ENCODE peak calls at places on chromosomes 12 and 14, in six cellular contexts. A is Peyer's patch, R is uterus, Q is cardiac muscle cell, C is left ventricle myocardium inferior, F is neuronal stem cell. W is an unnamed sample.

GRCh38 chr12:14716848-14717444 is 20.5 kb upstream of the GUCY2C start:
- DNase-seq in R (no peak), Q (peak; percentile 49), C (no peak), F (peak; percentile 8), A (peak; percentile 43), W (no peak)

GRCh38 chr12:55074771-55075170 is 51.4 kb upstream of the OR9K2 start:
- DNase-seq in C (no peak), A (peak; percentile 20), R (no peak), F (no peak), Q (no peak), W (no peak)

GRCh38 chr12:98208846-98209245 is 306.5 kb upstream of the TMPO start:
- DNase-seq in A (no peak), F (no peak), Q (no peak), R (no peak), C (no peak), W (no peak)

GRCh38 chr12:115963030-115963480 is 314.4 kb downstream of the MED13L start:
- DNase-seq in R (no peak), Q (peak; percentile 38), A (no peak), C (no peak), F (no peak), W (no peak)

GRCh38 chr14:95055318-95055717 is 102.0 kb downstream of the DICER1 start:
- DNase-seq in C (no peak), R (no peak), A (no peak), F (no peak), Q (no peak), W (no peak)

GRCh38 chr14:24058260-24058950 is 6.6 kb downstream of the CARMIL3 start:
- DNase-seq in F (peak; percentile 72), Q (peak; percentile 76), C (peak; percentile 45), A (peak; percentile 83), R (peak; percentile 75), W (peak; percentile 77)

GRCh38 chr12:109858764-109859163 is 21.6 kb downstream of the GLTP start:
- DNase-seq in A (no peak), Q (no peak), F (no peak), C (no peak), R (no peak), W (no peak)

GRCh38 chr12:46770501-46771183 is 55.2 kb downstream of the SLC38A4 start:
- DNase-seq in Q (peak; percentile 45), C (no peak), F (peak; percentile 20), R (no peak), A (no peak), W (no peak)

GRCh38 chr12:51528852-51529545 is 62.0 kb upstream of the SCN8A start:
- DNase-seq in A (no peak), C (no peak), R (no peak), Q (no peak), F (no peak), W (no peak)

GRCh38 chr14:53893374-53893773 is 63.3 kb downstream of the BMP4 start:
- DNase-seq in R (no peak), A (no peak), F (no peak), Q (no peak), C (no peak), W (no peak)
- H3K4me1 ChIP-seq in R (no peaks in the 10 kb centered on the region), A (no peaks in the 10 kb centered on the region), F (peaks cover 8% of the 10 kb centered on the region), Q (no peaks in the 10 kb centered on the region), C (peaks cover 28% of the 10 kb centered on the region), W (peaks cover 5% of the 10 kb centered on the region)

GRCh38 chr12:68449196-68449595 is 117.0 kb upstream of the MDM1 start:
- DNase-seq in R (no peak), C (no peak), Q (no peak), A (no peak), F (no peak), W (no peak)

GRCh38 chr12:68453876-68454275 is 121.7 kb upstream of the MDM1 start:
- DNase-seq in R (no peak), F (no peak), Q (peak; percentile 59), C (no peak), A (no peak), W (no peak)

GRCh38 chr12:68450947-68451260 is 118.7 kb upstream of the MDM1 start:
- DNase-seq in R (no peak), F (no peak), C (no peak), A (no peak), Q (no peak), W (no peak)

GRCh38 chr12:68453278-68453677 is 121.1 kb upstream of the MDM1 start:
- DNase-seq in C (no peak), Q (no peak), A (no peak), R (no peak), F (no peak), W (no peak)

DNA sequence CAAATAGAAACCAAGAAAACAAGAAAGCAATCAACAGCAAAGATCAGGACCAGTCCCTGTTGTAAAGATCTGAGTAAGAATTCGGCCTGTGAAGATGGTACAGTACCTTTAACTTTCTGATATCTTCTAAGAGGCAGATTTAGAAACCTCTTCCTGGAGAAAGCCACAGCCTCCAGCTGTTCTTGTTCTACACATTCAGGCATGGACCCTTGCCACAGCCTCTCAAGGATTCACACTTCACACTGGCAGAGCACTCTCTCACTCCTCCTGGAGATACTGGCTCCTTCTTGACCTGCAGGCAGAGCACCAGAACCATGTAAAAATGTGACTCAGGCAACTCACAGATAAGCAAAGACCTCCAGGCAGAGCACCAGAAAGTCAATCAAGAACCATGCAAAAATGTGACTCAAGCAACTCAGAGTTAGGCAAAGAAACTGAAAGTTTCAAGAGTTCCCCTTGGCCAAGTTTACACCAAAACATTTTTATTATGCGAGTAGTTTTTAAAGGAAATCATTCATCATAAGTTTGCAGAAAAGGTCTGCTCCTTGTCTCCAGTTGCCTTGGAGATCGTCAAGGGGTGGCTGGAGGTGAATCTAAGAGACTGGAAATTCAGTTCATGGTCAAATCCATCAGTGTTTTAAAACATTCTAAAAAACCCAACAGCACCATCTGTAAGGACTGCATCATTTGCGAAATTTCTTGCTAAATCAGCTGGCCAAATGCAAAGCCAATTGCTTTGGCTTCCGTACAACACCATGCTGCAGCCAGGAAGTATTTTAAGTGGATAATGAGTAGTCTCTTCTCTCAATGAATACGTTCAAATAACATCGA is 119.3 kb upstream of the MDM1 start:
- DNase-seq in R (peak; percentile 65), A (peak; percentile 41), F (no peak), C (peak; percentile 15), Q (peak; percentile 91), W (no peak)
- H3K27ac ChIP-seq in R (peak overlapping the region; percentile 38), A (peak overlapping the region; percentile 30), F (no peak overlapping the region), C (peak overlapping the region; percentile 54), Q (no peak overlapping the region), W (peak overlapping the region; percentile 67)

GRCh38 chr12:108721824-108722223 is 9.5 kb downstream of the CORO1C start:
- DNase-seq in Q (no peak), A (no peak), R (no peak), F (no peak), C (no peak), W (no peak)

GRCh38 chr12:108724054-108724889 is 7.0 kb downstream of the CORO1C start:
- DNase-seq in Q (no peak), C (no peak), F (no peak), R (no peak), A (no peak), W (no peak)

GRCh38 chr12:108722463-108722862 is 8.9 kb downstream of the CORO1C start:
- DNase-seq in C (no peak), R (no peak), F (no peak), A (no peak), Q (no peak), W (no peak)

GRCh38 chr12:108722992-108723766 is 8.1 kb downstream of the CORO1C start:
- DNase-seq in R (no peak), Q (peak; percentile 71), A (no peak), F (no peak), C (no peak), W (no peak)

GRCh38 chr12:108724890-108725151 is 6.5 kb downstream of the CORO1C start:
- DNase-seq in F (no peak), C (no peak), A (no peak), Q (no peak), R (no peak), W (no peak)
- H3K4me1 ChIP-seq in F (peaks cover 6% of the 10 kb centered on the region), C (peaks cover 94% of the 10 kb centered on the region), A (no peaks in the 10 kb centered on the region), Q (peaks cover 37% of the 10 kb centered on the region), R (peaks cover 25% of the 10 kb centered on the region), W (no peaks in the 10 kb centered on the region)

GRCh38 chr12:79690156-79690605 is 583 bp downstream of the PAWR start:
- DNase-seq in F (peak; percentile 67), C (no peak), Q (peak; percentile 35), A (no peak), R (peak; percentile 36), W (peak; percentile 85)

GRCh38 chr12:79688376-79689040 is 2.3 kb downstream of the PAWR start:
- DNase-seq in Q (no peak), C (no peak), F (no peak), R (no peak), A (no peak), W (no peak)

GRCh38 chr12:79689041-79689476 is 1.7 kb downstream of the PAWR start:
- DNase-seq in C (no peak), F (no peak), A (no peak), R (no peak), Q (no peak), W (no peak)

GRCh38 chr12:79690606-79691298 is at the start of gene PAWR:
- DNase-seq in F (peak; percentile 84), A (peak; percentile 71), Q (peak; percentile 76), R (peak; percentile 71), C (peak; percentile 47), W (peak; percentile 93)

DNA sequence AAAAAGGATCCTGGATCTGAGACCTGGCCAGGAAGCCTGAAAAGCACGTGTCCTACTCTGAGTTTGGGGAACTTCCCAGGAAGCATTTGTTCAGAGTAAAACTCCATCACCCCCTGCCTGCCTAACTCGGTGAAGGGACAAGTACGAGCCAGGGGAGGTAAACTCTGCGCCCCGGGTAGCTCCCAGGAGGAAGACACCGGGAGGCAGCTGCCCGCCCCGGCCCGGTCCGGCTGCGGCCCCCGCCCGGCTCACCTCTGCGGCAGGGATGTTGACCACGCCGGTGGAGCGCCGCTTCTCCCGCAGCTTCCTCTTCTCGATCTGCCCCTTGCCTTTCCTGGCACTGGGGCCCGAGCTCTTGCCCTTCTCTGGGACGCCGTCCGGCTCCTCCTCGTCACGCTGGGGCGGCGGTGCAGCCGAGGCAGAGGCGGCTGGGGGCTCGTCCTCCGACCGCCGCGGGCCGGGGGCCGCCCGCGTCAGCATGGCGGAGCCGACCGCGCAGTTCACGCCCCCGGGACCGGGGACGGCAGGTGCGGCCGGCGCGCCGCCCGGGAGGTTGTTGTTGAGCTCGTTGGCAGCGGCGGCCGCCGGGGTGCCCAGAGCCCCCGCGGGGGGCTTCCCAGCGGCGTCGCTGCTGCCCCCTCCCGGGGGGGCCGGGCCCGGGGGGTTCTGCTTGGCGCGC is 1.1 kb downstream of the PAWR start:
- DNase-seq in R (peak; percentile 57), A (peak; percentile 44), Q (peak; percentile 55), C (peak; percentile 30), F (peak; percentile 42), W (peak; percentile 80)
- H3K27ac ChIP-seq in R (peak overlapping the region; percentile 97), A (peak overlapping the region; percentile 86), Q (peak overlapping the region; percentile 87), C (peak overlapping the region; percentile 79), F (peak overlapping the region; percentile 98), W (peak overlapping the region; percentile 98)

GRCh38 chr14:54435500-54435981 is 5.6 kb downstream of the CNIH1 start:
- DNase-seq in Q (peak; percentile 72), R (no peak), F (no peak), A (no peak), C (no peak), W (no peak)
- H3K4me1 ChIP-seq in Q (peaks cover 10% of the 10 kb centered on the region), R (peaks cover 4% of the 10 kb centered on the region), F (peaks cover 8% of the 10 kb centered on the region), A (no peaks in the 10 kb centered on the region), C (peaks cover 86% of the 10 kb centered on the region), W (peaks cover 5% of the 10 kb centered on the region)